ENCODE peak calls at places on chromosomes 3 and 15, in five cellular contexts. R is NCI-H187 treated with DMSO at 0.1 percent for 48 hours, A is NCI-H774, K is transverse colon, I is left colon. M is an unnamed sample.

GRCh38 chr3:182621435-182622240 is 171.7 kb upstream of the ATP11B start:
- DNase-seq in I (no peak), R (no peak), K (no peak), A (peak), M (no peak)

GRCh38 chr15:66923438-66923881 is 141.9 kb upstream of the SMAD3 start:
- DNase-seq in R (no peak), A (peak), I (peak), K (peak), M (no peak)

GRCh38 chr3:141402476-141403171 is 34.3 kb downstream of the ZBTB38 start:
- DNase-seq in I (peak), A (no peak), K (peak), R (no peak), M (peak)

GRCh38 chr3:135803291-135803690 is 162.2 kb upstream of the PPP2R3A start:
- DNase-seq in I (no peak), A (no peak), R (no peak), K (no peak), M (no peak)

GRCh38 chr3:11605398-11605797 is 38.3 kb downstream of the VGLL4 start:
- DNase-seq in R (no peak), K (no peak), I (no peak), A (no peak), M (no peak)

GRCh38 chr3:15332405-15333098 is at the start of gene SH3BP5:
- DNase-seq in R (no peak), K (peak), A (peak), I (peak), M (peak)

GRCh38 chr3:32869513-32870047 is 51.8 kb downstream of the TRIM71 start:
- DNase-seq in R (no peak), A (no peak), K (no peak), I (no peak), M (no peak)

GRCh38 chr15:34241376-34242350 is 16.8 kb downstream of the EMC4 start:
- DNase-seq in A (no peak), R (no peak), K (peak), I (no peak), M (no peak)

GRCh38 chr3:129596194-129597086 is 10.0 kb downstream of the PLXND1 start:
- DNase-seq in A (no peak), K (peak), I (peak), R (no peak), M (no peak)

GRCh38 chr3:127734754-127735473 is 62.2 kb downstream of the ABTB1 start:
- DNase-seq in I (no peak), K (no peak), R (no peak), A (no peak), M (no peak)

GRCh38 chr15:89462198-89462912 is 34.0 kb downstream of the RHCG start:
- DNase-seq in R (no peak), I (no peak), A (no peak), K (no peak), M (no peak)

GRCh38 chr3:54188176-54188791 is 65.9 kb downstream of the CACNA2D3 start:
- DNase-seq in K (peak), I (peak), A (no peak), R (no peak), M (peak)

GRCh38 chr3:163730684-163731083 is 1347.6 kb downstream of the SI start:
- DNase-seq in A (no peak), I (no peak), K (no peak), R (no peak), M (no peak)

M was measured in prostate gland.